ENCODE peak calls at places on chromosome 13, in six cellular contexts. Y is tibial nerve, G is putamen, C is iris pigment epithelial cell, U is omental fat pad, Z is DMS53. O is an unnamed sample.

GRCh38 chr13:50692396-50692915 is 151.0 kb downstream of the DLEU7 start:
- DNase-seq in C (no peak), G (no peak), Z (no peak), Y (no peak), U (no peak), O (no peak)

GRCh38 chr13:48860369-48860768 is 115.3 kb upstream of the FNDC3A start:
- DNase-seq in C (no peak), G (no peak), U (no peak), Z (no peak), Y (no peak), O (no peak)

GRCh38 chr13:110869805-110870706 is 44.8 kb downstream of the ANKRD10 start:
- DNase-seq in U (peak; percentile 95), Z (peak; percentile 89), G (no peak), Y (peak; percentile 85), C (peak; percentile 100), O (peak; percentile 90)

GRCh38 chr13:54196684-54197083 is 1168.1 kb downstream of the OLFM4 start:
- DNase-seq in U (no peak), G (no peak), Y (no peak), C (no peak), Z (no peak), O (no peak)

GRCh38 chr13:99617474-99618255 is 116.4 kb downstream of the TM9SF2 start:
- DNase-seq in G (no peak), U (no peak), C (peak; percentile 63), Y (peak; percentile 41), Z (peak; percentile 12), O (peak; percentile 27)

GRCh38 chr13:106367361-106367781 is 168.1 kb downstream of the EFNB2 start:
- DNase-seq in U (no peak), Y (no peak), C (no peak), Z (no peak), G (no peak), O (no peak)

GRCh38 chr13:39935155-39935554 is 279.7 kb downstream of the COG6 start:
- DNase-seq in Y (no peak), U (no peak), G (no peak), C (no peak), Z (no peak), O (no peak)

GRCh38 chr13:50401721-50402510 is 386.7 kb downstream of the KCNRG start:
- DNase-seq in Y (no peak), G (no peak), Z (no peak), U (no peak), C (peak; percentile 71), O (no peak)

GRCh38 chr13:95896302-95896701 is 156.9 kb downstream of the UGGT2 start:
- DNase-seq in Z (no peak), C (peak; percentile 60), G (no peak), U (no peak), Y (no peak), O (no peak)